ENCODE peak calls at places on chromosomes 1 and 21, in ten cellular contexts. Q is neural crest cell, G is endothelial cell of umbilical vein, I is Calu3, K is cardiac fibroblast, B is A549, M is MCF 10A, L is transverse colon, C is lower lobe of right lung, S is brain microvascular endothelial cell. X is an unnamed sample.

GRCh38 chr21:38139380-38140168 is 117.2 kb upstream of the KCNJ15 start:
- DNase-seq in Q (no peak), G (no peak), I (peak), K (peak), B (peak), M (peak), L (no peak), C (no peak), S (peak), X (no peak)

GRCh38 chr1:101264699-101265098 is 27.9 kb downstream of the S1PR1 start:
- DNase-seq in Q (no peak), G (peak), I (no peak), K (no peak), B (peak), M (peak), L (peak), C (no peak), S (no peak), X (no peak)

GRCh38 chr21:36194024-36194423 is 37.4 kb downstream of the DOP1B start:
- DNase-seq in Q (no peak), G (no peak), I (no peak), K (no peak), B (no peak), M (no peak), L (no peak), C (no peak), S (no peak), X (peak)

GRCh38 chr1:87058343-87058649 is 143.9 kb downstream of the HS2ST1 start:
- DNase-seq in Q (no peak), G (no peak), I (no peak), K (peak), B (no peak), M (no peak), L (no peak), C (no peak), S (no peak), X (no peak)

GRCh38 chr1:19535214-19535613 is 49.9 kb upstream of the CAPZB start:
- DNase-seq in Q (no peak), G (no peak), I (no peak), K (no peak), B (no peak), M (no peak), L (no peak), C (no peak), S (no peak), X (no peak)

GRCh38 chr1:24393892-24394291 is 19.7 kb downstream of the STPG1 start:
- DNase-seq in Q (no peak), G (peak), I (no peak), K (peak), B (peak), M (peak), L (no peak), C (no peak), S (no peak), X (no peak)

GRCh38 chr1:27011058-27011764 is 1.4 kb downstream of the TENT5B start:
- DNase-seq in Q (no peak), G (no peak), I (peak), K (peak), B (peak), M (peak), L (peak), C (peak), S (peak), X (no peak)

GRCh38 chr1:54546651-54547348 is 1.2 kb upstream of the ACOT11 start:
- DNase-seq in Q (no peak), G (no peak), I (no peak), K (no peak), B (no peak), M (no peak), L (no peak), C (no peak), S (no peak), X (no peak)

GRCh38 chr1:71043061-71043460 is 4.6 kb downstream of the PTGER3 start:
- DNase-seq in Q (no peak), G (no peak), I (no peak), K (no peak), B (no peak), M (no peak), L (no peak), C (no peak), S (no peak), X (no peak)

GRCh38 chr1:200546577-200546976 is 74.0 kb downstream of the KIF14 start:
- DNase-seq in Q (no peak), G (no peak), I (no peak), K (no peak), B (no peak), M (no peak), L (no peak), C (no peak), S (no peak), X (no peak)

GRCh38 chr1:209048961-209049669 is 534.4 kb upstream of the CAMK1G start:
- DNase-seq in Q (no peak), G (no peak), I (no peak), K (no peak), B (no peak), M (no peak), L (no peak), C (no peak), S (peak), X (no peak)

GRCh38 chr1:11740258-11741192 is 4.6 kb downstream of the AGTRAP start:
- DNase-seq in Q (no peak), G (no peak), I (no peak), K (no peak), B (no peak), M (no peak), L (no peak), C (no peak), S (no peak), X (no peak)

GRCh38 chr1:100627936-100628335 is 90.0 kb downstream of the GPR88 start:
- DNase-seq in Q (no peak), G (peak), I (no peak), K (peak), B (no peak), M (no peak), L (no peak), C (no peak), S (no peak), X (no peak)

GRCh38 chr1:21270086-21270689 is 20.1 kb downstream of the ECE1 start:
- DNase-seq in Q (peak), G (peak), I (peak), K (peak), B (peak), M (peak), L (peak), C (peak), S (peak), X (no peak)

GRCh38 chr21:42093991-42094417 is 22.9 kb downstream of the UMODL1 start:
- DNase-seq in Q (no peak), G (peak), I (peak), K (peak), B (no peak), M (peak), L (no peak), C (no peak), S (peak), X (peak)

GRCh38 chr1:9186082-9186859 is 48.3 kb upstream of the H6PD start:
- DNase-seq in Q (no peak), G (no peak), I (no peak), K (peak), B (no peak), M (no peak), L (no peak), C (no peak), S (no peak), X (no peak)

GRCh38 chr1:246318622-246319021 is 188.5 kb downstream of the SMYD3 start:
- DNase-seq in Q (no peak), G (no peak), I (no peak), K (no peak), B (no peak), M (no peak), L (no peak), C (no peak), S (no peak), X (no peak)

GRCh38 chr1:217660353-217661062 is 29.4 kb downstream of the SPATA17 start:
- DNase-seq in Q (no peak), G (peak), I (no peak), K (peak), B (peak), M (peak), L (no peak), C (no peak), S (peak), X (peak)

DNA sequence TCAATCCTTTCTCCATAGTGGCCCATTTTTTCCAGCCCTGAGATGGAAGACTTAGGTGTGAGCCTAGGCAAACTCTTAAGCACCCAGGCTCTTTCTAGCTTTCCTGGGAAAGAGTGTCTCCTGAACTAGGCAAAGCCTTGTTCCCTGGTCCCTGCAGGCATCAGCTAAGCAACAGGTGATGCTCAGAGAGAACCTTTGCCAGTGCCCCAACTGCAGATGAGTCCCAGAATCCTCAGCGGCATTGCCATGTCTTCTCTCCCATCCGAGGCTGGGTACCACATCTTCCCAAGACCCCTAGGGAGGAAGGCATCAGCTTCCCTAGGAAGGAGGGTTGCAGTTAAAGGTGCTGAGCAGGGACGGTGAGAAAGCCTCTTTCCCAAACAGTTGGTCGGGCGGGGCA is 8.2 kb upstream of the VSIG8 start:
- DNase-seq in Q (no peak), G (no peak), I (no peak), K (no peak), B (no peak), M (no peak), L (no peak), C (no peak), S (no peak), X (no peak)
- TF ChIP-seq CTCF in Q (no peak), G (no peak), I (no peak), K (no peak), B (no peak), M (no peak), L (no peak), C (no peak), S (no peak), X (no peak)

GRCh38 chr1:236907205-236907604 is 97.0 kb downstream of the MT1HL1 start:
- DNase-seq in Q (no peak), G (no peak), I (no peak), K (no peak), B (no peak), M (no peak), L (no peak), C (no peak), S (no peak), X (no peak)
- TF ChIP-seq CTCF in Q (no peak), G (no peak), I (no peak), K (no peak), B (no peak), M (no peak), L (no peak), C (no peak), S (no peak), X (no peak)

DNA sequence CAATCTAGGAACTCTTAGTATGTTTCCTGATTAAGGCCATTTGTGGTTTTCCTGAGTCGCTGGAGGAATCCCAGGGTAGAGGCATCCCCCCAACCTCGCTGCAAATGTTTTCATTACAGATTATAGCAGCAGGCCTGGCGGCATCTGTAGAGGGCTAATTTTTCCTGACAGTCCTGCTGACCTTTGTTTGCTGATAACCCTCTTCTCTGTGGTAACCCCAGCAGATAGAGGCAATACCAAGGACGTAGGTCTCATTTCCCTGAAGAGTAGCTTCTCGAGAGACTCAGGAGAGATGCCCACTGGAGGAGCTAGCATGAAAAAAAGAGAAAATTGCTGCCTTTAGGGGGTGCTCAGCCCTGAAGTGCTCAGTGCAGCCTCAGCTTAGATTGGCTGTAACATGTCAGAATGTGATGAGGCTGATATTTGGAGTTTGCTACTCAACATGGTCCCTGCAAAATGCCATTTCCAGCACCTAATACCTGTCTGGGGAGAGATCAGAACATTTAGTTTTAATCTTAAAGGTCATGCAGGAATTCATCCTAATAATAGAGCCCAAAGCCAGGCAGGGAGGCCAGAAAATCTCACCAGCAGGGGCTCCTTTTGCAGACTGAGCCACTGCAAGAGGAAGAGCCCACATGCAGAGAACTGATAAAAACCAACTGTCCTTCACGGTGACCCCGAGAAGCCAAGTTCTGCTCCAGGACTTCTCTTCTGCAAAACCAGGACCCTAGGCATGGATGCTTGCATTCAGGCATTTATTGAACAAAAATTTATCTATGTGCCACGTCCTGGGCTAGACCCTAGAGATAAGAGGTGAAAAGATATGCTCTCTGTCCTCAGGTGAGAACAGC is 184.5 kb downstream of the KAZN start:
- DNase-seq in Q (no peak), G (no peak), I (no peak), K (no peak), B (no peak), M (no peak), L (no peak), C (no peak), S (no peak), X (no peak)
- TF ChIP-seq CTCF in Q (peak), G (no peak), I (no peak), K (no peak), B (no peak), M (no peak), L (no peak), C (no peak), S (peak), X (peak)

DNA sequence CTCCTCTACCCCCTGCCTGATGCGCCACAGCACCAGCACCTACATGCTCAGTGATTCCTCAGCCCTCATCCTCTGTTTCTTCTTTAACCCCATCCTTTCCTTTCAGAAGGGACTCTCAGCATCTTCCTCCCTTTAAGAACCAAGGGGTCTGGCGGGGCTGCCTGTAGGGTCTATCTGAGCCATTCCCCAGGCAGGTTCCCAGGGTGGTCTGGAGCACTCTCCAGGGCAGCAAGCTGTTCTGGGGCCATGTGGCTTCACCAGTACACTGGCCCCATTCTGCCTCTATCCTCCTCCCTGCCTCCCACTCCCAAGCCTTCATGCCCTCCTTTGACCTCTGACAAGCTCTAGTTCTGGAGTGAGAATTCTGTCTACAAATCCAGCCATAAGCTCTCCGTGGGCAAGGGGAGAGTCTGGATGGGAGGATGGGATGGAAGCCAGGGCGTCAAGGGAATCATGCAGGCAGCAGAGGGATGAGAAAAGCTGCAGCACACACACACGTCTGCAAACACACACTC is 10.4 kb downstream of the BATF3 start:
- DNase-seq in Q (no peak), G (no peak), I (no peak), K (no peak), B (no peak), M (no peak), L (no peak), C (no peak), S (no peak), X (no peak)
- TF ChIP-seq CTCF in Q (no peak), G (no peak), I (no peak), K (no peak), B (no peak), M (no peak), L (no peak), C (no peak), S (no peak), X (no peak)

GRCh38 chr1:38310079-38310478 is 263.5 kb upstream of the POU3F1 start:
- DNase-seq in Q (no peak), G (no peak), I (no peak), K (no peak), B (no peak), M (no peak), L (no peak), C (no peak), S (no peak), X (no peak)

GRCh38 chr1:38305666-38306065 is 259.1 kb upstream of the POU3F1 start:
- DNase-seq in Q (no peak), G (no peak), I (no peak), K (no peak), B (no peak), M (no peak), L (no peak), C (no peak), S (no peak), X (no peak)

GRCh38 chr1:38312753-38313152 is 266.2 kb upstream of the POU3F1 start:
- DNase-seq in Q (no peak), G (no peak), I (no peak), K (no peak), B (no peak), M (no peak), L (no peak), C (no peak), S (no peak), X (no peak)

GRCh38 chr1:38308780-38309179 is 262.2 kb upstream of the POU3F1 start:
- DNase-seq in Q (no peak), G (no peak), I (no peak), K (no peak), B (no peak), M (peak), L (no peak), C (no peak), S (no peak), X (no peak)
- TF ChIP-seq CTCF in Q (no peak), G (no peak), I (no peak), K (no peak), B (no peak), M (no peak), L (no peak), C (no peak), S (no peak), X (no peak)

GRCh38 chr1:185695299-185695698 is 38.9 kb upstream of the HMCN1 start:
- DNase-seq in Q (no peak), G (peak), I (no peak), K (no peak), B (no peak), M (peak), L (no peak), C (no peak), S (no peak), X (no peak)
- TF ChIP-seq CTCF in Q (peak), G (no peak), I (peak), K (no peak), B (peak), M (peak), L (peak), C (no peak), S (no peak), X (no peak)

DNA sequence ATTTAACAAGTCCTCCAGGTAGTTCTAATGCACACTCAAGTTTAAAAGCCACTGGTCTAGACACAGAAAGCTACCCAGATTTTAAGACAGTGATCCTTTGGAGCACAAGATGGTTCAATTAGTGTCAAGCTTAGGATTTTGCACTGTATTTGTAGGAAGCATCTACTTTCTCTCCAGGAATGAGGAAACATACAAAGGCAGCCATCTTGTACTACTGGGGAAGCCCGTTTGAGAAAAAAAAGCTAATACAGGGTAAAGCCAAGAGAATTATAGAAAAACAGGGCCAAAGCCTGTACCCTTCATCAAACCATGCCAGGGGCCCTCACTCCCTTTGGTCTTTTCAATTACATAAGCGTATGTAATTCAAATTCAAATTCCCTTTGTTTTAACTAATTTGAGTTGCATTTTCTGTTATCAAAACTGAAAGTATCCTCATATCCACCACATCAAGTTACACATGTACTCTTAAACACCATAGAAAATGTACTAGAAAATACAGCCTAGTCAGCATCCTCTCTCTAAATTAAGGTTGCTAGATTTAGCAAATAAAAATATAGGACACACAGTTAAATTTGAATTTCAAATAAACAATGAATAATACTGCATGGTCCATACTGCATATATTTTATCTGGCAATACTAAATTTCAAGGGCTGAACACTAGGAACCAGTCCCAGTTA is 17.4 kb downstream of the PIK3R3 start:
- DNase-seq in Q (no peak), G (no peak), I (no peak), K (peak), B (no peak), M (no peak), L (no peak), C (no peak), S (no peak), X (no peak)
- TF ChIP-seq CTCF in Q (no peak), G (no peak), I (no peak), K (no peak), B (no peak), M (no peak), L (no peak), C (no peak), S (no peak), X (no peak)

GRCh38 chr1:236800002-236800620 is 5.0 kb downstream of the MTR start:
- DNase-seq in Q (no peak), G (no peak), I (no peak), K (peak), B (no peak), M (peak), L (no peak), C (no peak), S (no peak), X (no peak)

GRCh38 chr1:236799001-236799400 is 3.9 kb downstream of the MTR start:
- DNase-seq in Q (no peak), G (no peak), I (no peak), K (no peak), B (no peak), M (no peak), L (no peak), C (no peak), S (no peak), X (no peak)

GRCh38 chr1:236795757-236796719 is 946 bp downstream of the MTR start:
- DNase-seq in Q (no peak), G (peak), I (no peak), K (peak), B (no peak), M (no peak), L (no peak), C (no peak), S (peak), X (no peak)

GRCh38 chr1:236802264-236802663 is 7.2 kb downstream of the MTR start:
- DNase-seq in Q (no peak), G (no peak), I (no peak), K (no peak), B (no peak), M (no peak), L (no peak), C (no peak), S (no peak), X (no peak)

GRCh38 chr1:236800623-236801022 is 5.5 kb downstream of the MTR start:
- DNase-seq in Q (no peak), G (no peak), I (no peak), K (no peak), B (no peak), M (no peak), L (no peak), C (no peak), S (no peak), X (no peak)
- TF ChIP-seq CTCF in Q (no peak), G (no peak), I (no peak), K (no peak), B (no peak), M (no peak), L (no peak), C (no peak), S (no peak), X (no peak)

X was measured in AG09319.